ENCODE peak calls at places on chromosome 1, in ten cellular contexts. S, D, E, R, G, F, C, N, U and B are unnamed samples.

GRCh38 chr1:238647877-238648276 is 738.5 kb upstream of the CHRM3 start:
- DNase-seq in G (no peak), C (peak), S (no peak), D (no peak), F (peak), N (peak), U (peak), R (no peak), E (no peak), B (peak)

GRCh38 chr1:231178970-231179369 is 17.1 kb downstream of the TRIM67 start:
- DNase-seq in D (no peak), E (no peak), S (no peak), G (no peak), N (no peak), R (no peak), C (no peak), U (no peak), F (no peak), B (no peak)

GRCh38 chr1:24141311-24141997 is 1.5 kb downstream of the IL22RA1 start:
- DNase-seq in E (no peak), U (no peak), D (no peak), R (no peak), G (no peak), F (no peak), C (no peak), S (no peak), N (no peak), B (no peak)

GRCh38 chr1:166975361-166976129 is at the start of gene ILDR2:
- DNase-seq in S (peak), D (peak), E (peak), C (peak), G (peak), U (peak), R (no peak), F (peak), N (peak), B (peak)

GRCh38 chr1:33008051-33008914 is 28.4 kb downstream of the AK2 start:
- DNase-seq in G (no peak), R (no peak), F (peak), E (no peak), D (no peak), C (peak), U (no peak), S (no peak), N (no peak), B (no peak)

GRCh38 chr1:47579809-47580208 is 142.0 kb downstream of the FOXD2 start:
- DNase-seq in C (no peak), G (no peak), N (no peak), R (no peak), E (no peak), U (no peak), S (no peak), D (no peak), F (no peak), B (no peak)

GRCh38 chr1:182616130-182617074 is 12.2 kb upstream of the RGS16 start:
- DNase-seq in R (no peak), F (no peak), E (peak), D (no peak), U (peak), C (peak), S (peak), N (peak), G (no peak), B (peak)

GRCh38 chr1:43930949-43931275 is 2.7 kb upstream of the ARTN start:
- DNase-seq in N (no peak), F (no peak), D (no peak), R (no peak), S (no peak), C (no peak), E (no peak), G (no peak), U (no peak), B (no peak)

GRCh38 chr1:119316870-119317416 is 51.6 kb upstream of the HAO2 start:
- DNase-seq in G (peak), D (peak), R (no peak), E (no peak), F (peak), C (no peak), N (no peak), U (no peak), S (no peak), B (no peak)

GRCh38 chr1:171645553-171646336 is 6.7 kb downstream of the MYOC start:
- DNase-seq in N (no peak), F (no peak), D (no peak), G (no peak), R (no peak), E (no peak), S (no peak), U (peak), C (peak), B (no peak)

GRCh38 chr1:100353988-100354387 is 1.7 kb downstream of the CDC14A start:
- DNase-seq in E (peak), R (no peak), F (peak), S (peak), G (peak), C (peak), N (peak), D (no peak), U (no peak), B (no peak)

GRCh38 chr1:911875-912739 is 11.6 kb upstream of the SAMD11 start:
- DNase-seq in U (no peak), E (no peak), G (no peak), F (no peak), N (no peak), R (no peak), D (no peak), S (no peak), C (no peak), B (no peak)

GRCh38 chr1:910881-911721 is 12.6 kb upstream of the SAMD11 start:
- DNase-seq in D (peak), F (no peak), G (no peak), C (no peak), E (no peak), N (peak), S (no peak), R (peak), U (no peak), B (no peak)

GRCh38 chr1:907611-908451 is 15.9 kb upstream of the SAMD11 start:
- DNase-seq in N (no peak), U (no peak), R (no peak), S (no peak), C (no peak), D (no peak), F (no peak), E (no peak), G (no peak), B (no peak)

GRCh38 chr1:910311-910880 is 13.3 kb upstream of the SAMD11 start:
- DNase-seq in F (no peak), U (no peak), D (no peak), G (no peak), E (no peak), R (no peak), S (no peak), C (no peak), N (no peak), B (no peak)

GRCh38 chr1:909861-910310 is 13.8 kb upstream of the SAMD11 start:
- DNase-seq in F (no peak), N (no peak), R (no peak), G (no peak), S (no peak), C (no peak), D (no peak), U (no peak), E (no peak), B (no peak)
- H2AFZ ChIP-seq in F (no peak), N (peak), R (no peak), G (no peak), S (no peak), C (no peak), D (no peak), U (no peak), E (no peak), B (no peak)

GRCh38 chr1:98276514-98276913 is 355.7 kb upstream of the DPYD start:
- DNase-seq in G (no peak), S (no peak), R (no peak), C (no peak), E (no peak), D (no peak), N (no peak), F (no peak), U (no peak), B (no peak)

GRCh38 chr1:98278055-98278454 is 357.2 kb upstream of the DPYD start:
- DNase-seq in R (no peak), N (no peak), E (no peak), S (no peak), F (no peak), U (no peak), D (no peak), C (no peak), G (no peak), B (no peak)

DNA sequence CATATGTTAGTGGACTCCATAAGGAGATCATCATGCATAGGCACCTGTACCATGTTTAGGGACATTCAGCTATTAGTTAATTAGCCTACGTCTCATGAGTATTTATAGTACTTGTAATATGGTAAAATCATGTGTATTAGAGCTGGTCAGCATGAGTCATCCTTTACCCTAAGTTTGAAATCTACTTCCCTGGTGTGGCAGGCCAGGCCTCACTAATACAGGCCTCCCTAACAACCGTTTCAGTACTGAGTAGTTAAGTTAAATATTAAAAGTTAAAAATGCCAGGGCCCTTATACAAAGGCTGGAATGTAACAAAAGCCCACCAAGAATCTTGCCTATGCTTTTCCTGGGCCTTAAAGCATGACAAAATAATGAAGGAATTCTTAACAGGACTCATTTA is 356.3 kb upstream of the DPYD start:
- DNase-seq in G (no peak), D (no peak), S (peak), E (no peak), R (no peak), C (peak), F (no peak), N (peak), U (peak), B (no peak)
- H3K4me2 ChIP-seq in G (no peak), D (no peak), S (no peak), E (no peak), R (no peak), C (no peak), F (no peak), N (no peak), U (no peak), B (no peak)

DNA sequence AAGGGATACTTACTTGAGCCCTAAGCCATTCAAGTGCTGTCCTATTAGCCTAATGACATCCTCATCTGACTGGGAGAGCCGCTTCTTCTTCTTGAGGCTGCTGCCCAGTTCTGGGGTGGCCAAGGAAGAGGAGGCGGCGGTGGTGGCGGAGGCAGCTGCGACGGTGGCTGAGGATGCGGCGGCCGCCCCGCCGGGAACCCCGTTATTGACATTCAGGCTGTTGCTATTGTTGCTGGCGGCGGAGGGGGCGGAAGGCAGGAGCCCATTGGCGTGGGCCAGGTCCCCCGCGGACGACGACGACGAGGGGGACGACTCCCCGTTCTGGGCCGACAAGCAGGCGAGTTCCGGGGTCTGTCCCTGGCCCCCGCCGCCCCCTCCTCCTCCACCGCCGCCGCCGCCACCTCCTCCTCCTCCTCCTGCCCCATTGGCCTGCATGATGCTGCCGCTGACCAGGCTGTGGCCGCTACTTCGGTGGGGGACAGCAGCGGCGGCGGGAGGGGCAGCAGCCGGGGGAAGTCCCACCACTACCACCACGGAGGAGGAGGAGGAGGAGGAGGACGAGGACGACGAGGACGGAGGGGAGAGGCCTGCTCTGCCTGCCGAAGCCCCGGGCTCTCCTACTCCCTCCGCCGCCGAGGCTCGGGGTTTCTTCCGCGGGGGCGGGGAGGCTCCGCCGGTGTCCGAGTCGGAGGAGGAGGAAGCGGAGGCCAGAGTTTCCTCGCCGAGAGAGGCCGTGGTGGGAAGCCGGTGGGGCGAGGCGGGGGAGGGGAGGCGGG is 738 bp downstream of the WDR26 start:
- DNase-seq in G (no peak), S (peak), R (no peak), D (no peak), C (peak), F (no peak), E (peak), N (no peak), U (no peak), B (peak)
- H2AFZ ChIP-seq in G (no peak), S (no peak), R (no peak), D (no peak), C (no peak), F (peak), E (no peak), N (peak), U (no peak), B (peak)

GRCh38 chr1:162587347-162587746 is 25.8 kb downstream of the UAP1 start:
- DNase-seq in N (no peak), R (no peak), D (no peak), F (no peak), E (no peak), S (no peak), G (no peak), U (no peak), C (no peak), B (no peak)
- H3K4me2 ChIP-seq in N (no peak), R (no peak), D (no peak), F (no peak), E (no peak), S (no peak), G (no peak), U (no peak), C (no peak), B (no peak)

GRCh38 chr1:11701981-11702803 is 10.7 kb downstream of the DRAXIN start:
- DNase-seq in F (no peak), S (no peak), N (no peak), U (no peak), D (no peak), R (no peak), E (no peak), G (no peak), C (no peak), B (no peak)
- H2AFZ ChIP-seq in F (no peak), S (no peak), N (peak), U (no peak), D (no peak), R (no peak), E (no peak), G (no peak), C (no peak), B (no peak)

DNA sequence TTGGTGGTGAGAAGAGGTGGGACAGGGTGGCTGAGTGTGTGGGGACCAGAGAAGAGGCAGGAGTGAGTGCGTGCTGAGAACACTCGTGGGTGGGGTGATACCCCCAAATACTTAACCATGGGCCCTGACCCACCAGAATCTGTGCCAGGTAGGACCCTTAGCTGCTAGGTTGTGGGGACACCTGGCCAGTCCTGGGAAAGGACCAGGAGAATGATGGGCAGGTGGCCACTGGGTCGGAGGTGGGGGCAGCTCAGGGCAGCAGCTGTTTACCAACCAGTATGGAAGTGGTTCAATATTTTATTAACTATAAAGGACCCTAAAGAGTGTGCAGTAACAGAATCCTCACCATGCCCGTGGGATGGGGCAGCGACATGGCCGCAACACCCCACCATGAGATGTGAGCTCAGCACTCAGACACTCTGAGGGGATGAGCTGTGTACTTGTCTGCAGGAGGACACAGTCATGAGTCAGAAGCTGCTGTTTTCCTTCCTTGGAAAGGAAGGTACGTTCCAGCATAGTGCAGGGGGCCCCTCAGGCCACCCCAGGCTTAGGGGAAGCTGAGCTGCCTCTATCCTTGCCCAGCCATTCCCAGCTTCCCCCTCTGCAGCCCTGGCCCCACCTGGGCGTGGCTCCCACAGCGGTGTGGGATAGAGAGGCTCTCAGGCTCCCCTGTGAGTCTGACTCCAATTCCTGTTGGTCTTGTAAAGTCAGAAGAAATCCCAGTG is 25.4 kb downstream of the TEX35 start:
- DNase-seq in N (peak), D (no peak), S (no peak), E (no peak), R (no peak), G (no peak), F (peak), C (peak), U (peak), B (no peak)
- H3K4me2 ChIP-seq in N (peak), D (no peak), S (no peak), E (no peak), R (peak), G (peak), F (no peak), C (no peak), U (no peak), B (no peak)

DNA sequence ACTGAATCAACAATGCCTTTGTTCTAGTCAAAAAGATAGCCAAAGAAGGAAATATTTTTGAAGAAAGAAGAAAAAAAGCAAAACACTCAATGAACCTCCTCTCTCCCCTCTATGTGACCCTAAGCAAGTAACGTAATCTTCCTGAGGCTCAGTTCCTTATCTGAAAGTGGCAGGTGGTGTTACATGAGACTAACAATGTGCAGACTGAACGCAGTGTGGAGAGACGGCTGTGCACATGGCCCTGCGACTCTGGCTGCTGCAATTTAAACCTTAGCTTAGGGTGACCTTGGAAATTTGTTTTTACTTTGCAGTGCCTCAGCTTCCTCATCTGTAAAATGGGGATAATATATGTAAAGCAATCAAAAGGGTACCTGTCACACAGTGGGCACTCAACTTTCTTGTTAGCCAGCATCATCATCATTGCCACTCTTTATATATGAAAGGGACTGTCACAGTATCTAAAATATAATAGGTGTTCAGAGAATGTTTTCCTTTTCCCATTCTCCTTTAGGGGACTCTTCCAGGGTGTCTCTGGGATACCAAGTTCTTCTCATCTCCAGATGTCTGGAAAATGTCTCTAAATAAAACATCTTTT is 100.1 kb upstream of the JUN start:
- DNase-seq in C (no peak), S (peak), F (no peak), G (no peak), U (no peak), E (no peak), R (no peak), N (no peak), D (peak), B (no peak)
- H2AFZ ChIP-seq in C (no peak), S (no peak), F (no peak), G (peak), U (no peak), E (no peak), R (no peak), N (no peak), D (peak), B (no peak)

GRCh38 chr1:227886993-227887696 is 60.6 kb downstream of the WNT9A start:
- DNase-seq in U (peak), D (no peak), G (no peak), R (no peak), C (peak), F (no peak), E (no peak), S (peak), N (peak), B (peak)
- H3K4me2 ChIP-seq in U (no peak), D (no peak), G (no peak), R (peak), C (peak), F (peak), E (no peak), S (peak), N (peak), B (peak)

DNA sequence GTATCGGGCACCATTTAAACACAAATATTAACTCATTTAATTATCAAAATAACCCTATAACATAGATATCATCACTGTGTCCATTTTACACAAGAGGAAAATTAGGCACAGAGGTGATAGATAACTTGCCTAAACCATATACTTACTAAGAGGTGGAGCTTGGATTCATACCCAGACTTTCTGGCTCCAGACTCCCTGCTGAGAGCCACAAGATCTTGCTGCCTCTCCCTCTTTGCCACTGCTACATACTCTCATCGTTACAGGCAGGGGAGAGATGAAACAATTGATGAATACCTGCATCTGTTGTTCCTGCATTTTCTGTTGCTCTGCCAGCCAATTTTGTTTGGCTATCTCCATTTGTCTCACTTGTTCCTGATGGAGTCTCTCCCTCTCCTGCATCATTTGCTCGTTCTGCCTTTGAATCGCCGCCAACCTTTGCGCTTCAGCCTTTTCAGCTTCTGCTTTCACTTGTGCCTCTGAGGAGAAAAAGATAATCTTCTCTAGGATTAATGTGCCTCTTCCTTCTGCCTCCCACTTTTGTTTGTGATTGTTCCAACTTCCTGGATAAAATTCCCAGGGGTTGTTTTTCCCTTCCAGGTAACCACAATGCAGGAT is 10.6 kb downstream of the GBP5 start:
- DNase-seq in C (peak), R (no peak), G (peak), S (no peak), D (no peak), E (no peak), F (no peak), U (no peak), N (no peak), B (no peak)
- H2AFZ ChIP-seq in C (peak), R (no peak), G (peak), S (peak), D (no peak), E (no peak), F (no peak), U (peak), N (no peak), B (no peak)

DNA sequence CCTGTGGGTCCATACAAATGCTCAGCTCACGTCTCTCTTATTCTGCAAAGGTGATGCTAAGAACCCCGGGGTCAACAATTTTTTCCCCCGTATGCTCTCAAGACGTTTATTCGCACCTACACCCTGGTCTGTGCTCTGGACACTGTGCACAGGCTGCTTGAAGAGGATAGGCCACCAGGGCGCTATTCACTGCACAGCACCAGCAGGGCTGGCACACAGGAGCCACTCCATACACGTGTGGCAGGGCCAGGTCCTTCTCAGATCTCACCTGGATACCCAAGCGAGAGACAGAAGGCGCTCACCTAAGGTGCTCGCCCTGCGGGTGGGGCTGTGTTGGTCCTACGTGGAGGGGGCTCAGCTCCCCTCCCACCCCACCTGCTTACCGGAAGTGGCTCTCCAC is 16.7 kb downstream of the TMEM63A start:
- DNase-seq in E (no peak), U (no peak), S (no peak), G (no peak), D (no peak), R (no peak), F (no peak), C (no peak), N (no peak), B (no peak)
- H3K4me2 ChIP-seq in E (no peak), U (no peak), S (no peak), G (no peak), D (no peak), R (no peak), F (no peak), C (no peak), N (no peak), B (no peak)